ENCODE peak calls at places on chromosomes 6 and 20, in nine cellular contexts. S is mammary epithelial cell, A is thoracic aorta, P is K562, W is GM23248, U is heart right ventricle, D is spleen, M is endodermal cell, C is PC-9. B is an unnamed sample. For H3K4me1, the result is how much of the 10 kb centered on the place peaks cover.

GRCh38 chr6:119445666-119446622 is 96.4 kb upstream of the MAN1A1 start:
- DNase-seq in S (peak), A (no peak), P (no peak), W (peak), U (no peak), D (no peak), M (peak), C (peak), B (no peak)

GRCh38 chr6:25066593-25066992 is 130.8 kb upstream of the RIPOR2 start:
- DNase-seq in S (no peak), A (no peak), P (no peak), W (no peak), U (no peak), D (no peak), M (no peak), C (no peak), B (no peak)

GRCh38 chr6:132708771-132709170 is 5.1 kb downstream of the VNN1 start:
- DNase-seq in S (no peak), A (no peak), P (no peak), W (no peak), U (no peak), D (no peak), M (no peak), C (no peak), B (no peak)

GRCh38 chr6:12245360-12245759 is 44.8 kb upstream of the EDN1 start:
- DNase-seq in S (no peak), A (no peak), P (no peak), W (no peak), U (no peak), D (no peak), M (no peak), C (no peak), B (no peak)

GRCh38 chr20:33649201-33649631 is 12.9 kb upstream of the C20orf144 start:
- DNase-seq in S (no peak), A (no peak), P (no peak), W (peak), U (no peak), D (peak), M (no peak), C (no peak), B (peak)

GRCh38 chr20:50270569-50270968 is 79.9 kb downstream of the CEBPB start:
- DNase-seq in S (no peak), A (no peak), P (no peak), W (no peak), U (peak), D (peak), M (no peak), C (no peak), B (peak)

GRCh38 chr20:25191689-25192088 is 3.8 kb upstream of the ENTPD6 start:
- DNase-seq in S (no peak), A (no peak), P (no peak), W (no peak), U (peak), D (no peak), M (no peak), C (no peak), B (no peak)

GRCh38 chr6:57127763-57128162 is 37.8 kb downstream of the ZNF451 start:
- DNase-seq in S (no peak), A (no peak), P (no peak), W (no peak), U (no peak), D (no peak), M (no peak), C (no peak), B (no peak)

GRCh38 chr6:10641494-10641893 is 52.9 kb downstream of the C6orf52 start:
- DNase-seq in S (no peak), A (no peak), P (no peak), W (no peak), U (no peak), D (no peak), M (no peak), C (no peak), B (no peak)

GRCh38 chr6:149884215-149884614 is 13.7 kb downstream of the RAET1E start:
- DNase-seq in S (no peak), A (no peak), P (no peak), W (peak), U (no peak), D (no peak), M (peak), C (no peak), B (no peak)

GRCh38 chr20:24277196-24277595 is 192.2 kb upstream of the SYNDIG1 start:
- DNase-seq in S (no peak), A (no peak), P (no peak), W (no peak), U (no peak), D (no peak), M (no peak), C (no peak), B (no peak)

GRCh38 chr20:53707341-53708102 is 113.9 kb upstream of the ZNF217 start:
- DNase-seq in S (no peak), A (no peak), P (no peak), W (peak), U (peak), D (no peak), M (no peak), C (no peak), B (no peak)

GRCh38 chr20:3082955-3083952 is 1.3 kb downstream of the AVP start:
- DNase-seq in S (no peak), A (no peak), P (no peak), W (no peak), U (no peak), D (no peak), M (peak), C (no peak), B (no peak)

GRCh38 chr6:30828027-30828962 is 56.0 kb upstream of the DDR1 start:
- DNase-seq in S (peak), A (peak), P (peak), W (peak), U (peak), D (peak), M (peak), C (peak), B (peak)

GRCh38 chr6:131258816-131259476 is 123.7 kb downstream of the AKAP7 start:
- DNase-seq in S (peak), A (no peak), P (no peak), W (no peak), U (no peak), D (no peak), M (peak), C (peak), B (no peak)

GRCh38 chr6:35152067-35152707 is 11.0 kb upstream of the TCP11 start:
- DNase-seq in S (peak), A (no peak), P (no peak), W (no peak), U (no peak), D (no peak), M (no peak), C (no peak), B (no peak)

GRCh38 chr20:58238490-58238889 is 10.0 kb upstream of the ANKRD60 start:
- DNase-seq in S (no peak), A (no peak), P (no peak), W (no peak), U (no peak), D (no peak), M (no peak), C (no peak), B (no peak)

GRCh38 chr6:135439549-135439948 is 58.0 kb downstream of the AHI1 start:
- DNase-seq in S (no peak), A (no peak), P (no peak), W (no peak), U (no peak), D (no peak), M (no peak), C (no peak), B (no peak)

GRCh38 chr6:17031961-17032360 is 69.9 kb upstream of the STMND1 start:
- DNase-seq in S (no peak), A (no peak), P (no peak), W (no peak), U (peak), D (no peak), M (no peak), C (no peak), B (no peak)

GRCh38 chr6:168678177-168678576 is 237.2 kb downstream of the SMOC2 start:
- DNase-seq in S (no peak), A (no peak), P (no peak), W (no peak), U (no peak), D (no peak), M (no peak), C (peak), B (no peak)

GRCh38 chr6:120608826-120609225 is 725.5 kb downstream of the TBC1D32 start:
- DNase-seq in S (peak), A (no peak), P (no peak), W (peak), U (no peak), D (no peak), M (no peak), C (peak), B (no peak)

GRCh38 chr20:50339196-50339901 is 148.7 kb downstream of the CEBPB start:
- DNase-seq in S (no peak), A (no peak), P (no peak), W (peak), U (no peak), D (peak), M (no peak), C (no peak), B (no peak)

GRCh38 chr20:35269055-35269781 is 8.7 kb downstream of the MMP24OS start:
- DNase-seq in S (peak), A (no peak), P (peak), W (peak), U (peak), D (no peak), M (peak), C (no peak), B (peak)

GRCh38 chr6:53492860-53493634 is 51.9 kb downstream of the GCLC start:
- DNase-seq in S (peak), A (no peak), P (peak), W (peak), U (no peak), D (no peak), M (peak), C (no peak), B (no peak)

GRCh38 chr20:2820084-2820895 is 4.1 kb downstream of the TMEM239 start:
- DNase-seq in S (no peak), A (no peak), P (peak), W (no peak), U (no peak), D (no peak), M (peak), C (no peak), B (no peak)

GRCh38 chr6:85660181-85660611 is 17.5 kb upstream of the SYNCRIP start:
- DNase-seq in S (peak), A (no peak), P (no peak), W (peak), U (no peak), D (no peak), M (no peak), C (no peak), B (no peak)

GRCh38 chr6:558959-559358 is 97.9 kb downstream of the HUS1B start:
- DNase-seq in S (no peak), A (no peak), P (no peak), W (no peak), U (no peak), D (no peak), M (no peak), C (no peak), B (no peak)

GRCh38 chr6:108442770-108443520 is 117.8 kb upstream of the FOXO3 start:
- DNase-seq in S (no peak), A (no peak), P (no peak), W (no peak), U (no peak), D (no peak), M (no peak), C (no peak), B (no peak)

GRCh38 chr20:17042122-17042521 is 184.7 kb upstream of the PCSK2 start:
- DNase-seq in S (no peak), A (no peak), P (no peak), W (no peak), U (no peak), D (no peak), M (no peak), C (no peak), B (no peak)

GRCh38 chr20:59958626-59959025 is 403 bp downstream of the CDH26 start:
- DNase-seq in S (no peak), A (no peak), P (no peak), W (no peak), U (no peak), D (no peak), M (peak), C (no peak), B (no peak)

DNA sequence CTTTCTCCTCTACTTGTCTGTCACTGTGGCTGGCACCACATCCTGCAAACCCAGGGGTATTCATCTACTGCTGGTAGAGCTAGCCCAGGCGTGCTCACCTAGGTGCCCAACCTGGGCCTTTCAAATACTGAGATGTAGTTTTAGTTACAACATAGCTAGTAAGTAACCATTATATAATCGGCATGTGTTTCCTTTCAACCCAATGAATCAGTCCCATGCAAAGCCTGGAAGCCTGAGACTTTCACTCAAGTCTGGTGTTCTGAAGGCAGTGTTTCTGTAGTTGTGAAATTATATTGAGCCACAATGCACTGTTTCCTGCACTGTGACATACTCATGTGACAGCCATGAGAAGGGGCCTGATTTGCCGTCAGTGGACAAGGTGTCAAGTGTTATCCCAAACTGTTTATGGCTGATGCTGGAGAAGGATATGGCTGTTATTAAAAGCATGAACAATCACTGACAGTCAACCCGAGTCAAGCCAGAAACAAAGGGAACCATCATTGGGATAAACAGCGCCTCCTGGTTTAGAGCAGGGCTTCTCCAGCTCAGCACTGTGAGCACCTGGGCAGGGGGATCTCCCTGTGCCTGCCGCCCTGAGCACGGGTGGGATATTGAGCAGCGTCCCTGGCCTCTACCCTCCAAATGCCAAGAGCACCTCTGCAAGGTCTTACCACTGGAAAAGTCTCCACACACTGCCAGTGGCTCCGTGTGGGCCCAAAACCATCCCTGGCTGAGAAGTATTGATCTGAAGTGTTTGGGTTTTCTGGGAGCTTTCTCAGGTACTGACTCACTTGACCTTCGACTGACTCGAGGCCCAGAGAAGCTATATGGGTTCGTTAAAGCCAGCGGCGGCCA is 1.6 kb downstream of the PSMA7 start:
- DNase-seq in S (peak), A (no peak), P (no peak), W (peak), U (no peak), D (no peak), M (peak), C (peak), B (no peak)
- H3K27ac ChIP-seq in S (peak), A (no peak), P (peak), W (peak), U (peak), D (peak), M (no peak), C (peak), B (peak)

GRCh38 chr20:270517-270916 is 13.0 kb downstream of the DEFB132 start:
- DNase-seq in S (no peak), A (no peak), P (no peak), W (no peak), U (no peak), D (no peak), M (peak), C (no peak), B (no peak)

GRCh38 chr20:271069-271468 is 13.5 kb downstream of the DEFB132 start:
- DNase-seq in S (no peak), A (no peak), P (no peak), W (no peak), U (no peak), D (no peak), M (peak), C (no peak), B (no peak)

GRCh38 chr20:266213-266603 is 8.7 kb downstream of the DEFB132 start:
- DNase-seq in S (no peak), A (no peak), P (no peak), W (no peak), U (no peak), D (no peak), M (no peak), C (no peak), B (no peak)

GRCh38 chr20:263701-264100 is 6.2 kb downstream of the DEFB132 start:
- DNase-seq in S (no peak), A (no peak), P (no peak), W (no peak), U (no peak), D (no peak), M (no peak), C (no peak), B (no peak)

DNA sequence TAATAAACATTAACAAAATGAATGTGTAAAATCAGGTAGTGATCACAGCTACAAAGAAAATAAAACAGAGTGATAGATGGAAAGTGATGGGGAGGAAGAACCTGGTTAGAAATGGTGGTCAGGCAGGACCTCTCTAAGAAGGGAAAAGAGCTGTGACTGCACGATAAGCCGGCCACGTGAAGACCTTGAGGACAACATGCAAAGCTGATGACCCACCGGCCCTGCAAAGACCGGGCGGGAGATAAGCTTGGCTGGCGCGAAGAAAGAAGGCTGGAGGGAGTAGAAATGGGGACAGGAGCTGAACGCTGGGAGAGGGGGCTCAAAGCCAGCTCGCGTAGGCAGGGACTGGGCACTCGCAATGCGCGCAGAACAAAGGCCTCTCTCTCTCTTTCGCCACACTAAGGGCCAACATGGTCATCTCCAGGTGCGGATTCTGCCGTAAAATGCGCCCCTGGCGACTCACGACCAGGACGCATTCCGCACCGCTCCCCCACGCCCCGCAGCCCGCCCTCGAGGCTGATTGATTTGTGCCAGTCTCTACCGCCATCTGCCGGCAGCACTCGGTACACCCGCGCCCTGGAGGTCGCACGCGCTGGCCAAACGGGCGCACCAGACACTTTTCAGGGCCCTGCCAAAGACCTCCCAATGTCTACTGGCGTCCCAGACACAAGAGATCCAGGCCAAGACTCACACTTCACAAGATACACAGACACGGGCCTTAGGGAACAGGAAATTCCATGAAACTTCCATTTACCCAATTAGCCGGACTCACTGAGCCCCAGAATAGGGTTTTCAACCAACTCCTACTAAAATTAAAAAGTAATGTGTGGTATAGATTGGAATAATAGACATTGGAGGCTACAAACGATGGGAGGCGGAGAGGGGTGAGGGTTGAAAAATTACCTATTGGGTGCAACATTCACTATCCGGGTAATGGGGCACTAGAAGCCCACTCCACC is 9.4 kb downstream of the DEFB132 start:
- DNase-seq in S (peak), A (peak), P (peak), W (peak), U (peak), D (peak), M (peak), C (peak), B (peak)
- H3K4me3 ChIP-seq in S (peak), A (peak), P (peak), W (peak), U (peak), D (peak), M (peak), C (peak), B (peak)

GRCh38 chr6:36967301-36967700 is 12.8 kb downstream of the PI16 start:
- DNase-seq in S (no peak), A (no peak), P (no peak), W (no peak), U (no peak), D (peak), M (no peak), C (no peak), B (no peak)

GRCh38 chr6:36969988-36970891 is 15.7 kb downstream of the PI16 start:
- DNase-seq in S (no peak), A (no peak), P (no peak), W (no peak), U (no peak), D (peak), M (peak), C (no peak), B (no peak)

GRCh38 chr6:36967757-36968156 is 13.2 kb downstream of the PI16 start:
- DNase-seq in S (no peak), A (no peak), P (no peak), W (no peak), U (no peak), D (peak), M (no peak), C (no peak), B (no peak)

GRCh38 chr6:36969240-36969691 is 14.7 kb downstream of the PI16 start:
- DNase-seq in S (no peak), A (no peak), P (no peak), W (no peak), U (no peak), D (peak), M (no peak), C (no peak), B (no peak)

DNA sequence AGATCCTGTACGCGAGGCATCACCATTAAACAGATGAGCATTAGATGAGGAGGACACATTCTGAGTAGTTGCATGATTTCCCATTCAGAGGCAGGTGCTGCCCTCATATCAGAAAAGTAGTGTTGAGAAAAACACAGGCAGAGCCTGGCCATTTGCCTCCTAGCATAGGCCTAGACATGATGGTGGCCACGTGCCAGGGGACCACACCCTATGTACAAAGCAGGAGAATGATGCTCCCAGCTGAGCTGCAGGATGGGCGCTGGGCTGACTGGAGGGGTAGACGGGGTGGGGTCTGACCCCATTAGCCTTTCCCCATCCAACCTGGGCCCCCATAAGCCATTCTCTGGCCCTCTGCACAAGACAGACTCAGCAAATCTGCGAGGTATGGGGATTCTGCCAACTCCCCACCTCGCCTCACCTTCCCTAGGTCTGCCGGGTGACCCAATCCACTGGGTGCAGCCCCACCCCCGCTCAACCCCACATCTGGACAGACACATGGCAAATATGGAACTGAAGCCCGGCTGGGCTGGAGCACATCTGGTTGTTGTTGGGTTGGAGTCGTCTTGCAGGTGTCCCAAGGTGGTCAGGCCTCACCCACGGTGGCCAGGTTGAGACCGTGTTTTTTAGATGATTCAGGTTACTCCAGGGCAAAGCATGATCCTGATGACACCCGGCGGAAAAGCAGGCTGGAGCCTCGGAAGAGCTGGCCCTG is 13.9 kb downstream of the PI16 start:
- DNase-seq in S (peak), A (no peak), P (no peak), W (peak), U (no peak), D (peak), M (no peak), C (no peak), B (peak)
- H3K4me1 ChIP-seq in S (under half), A (under half), P (under half), W (under half), U (half or more), D (under half), M (under half), C (under half), B (half or more)

GRCh38 chr6:23420659-23421350 is 705.2 kb upstream of the NRSN1 start:
- DNase-seq in S (peak), A (no peak), P (no peak), W (no peak), U (no peak), D (no peak), M (no peak), C (no peak), B (no peak)
- H3K27ac ChIP-seq in S (no peak), A (no peak), P (no peak), W (no peak), U (no peak), D (no peak), M (no peak), C (no peak), B (no peak)

B was measured in left ventricle myocardium inferior.